ENCODE peak calls at places on chromosomes 12 and 14, in nine cellular contexts. One of them, this sample, is unnamed.

GRCh38 chr12:49079796-49080195 is 10.0 kb upstream of the RHEBL1 start:
- DNase-seq in NCI-H1694: no peak
- DNase-seq in H9: no peak
- DNase-seq in neural crest cell: no peak
- DNase-seq in OCI-LY7: no peak
- DNase-seq in choroid plexus epithelial cell: no peak
- DNase-seq in NCI-H1417 treated with DMSO at 0.1 percent for 48 hours: no peak
- DNase-seq in esophagus muscularis mucosa: no peak
- DNase-seq in WTC11: no peak
- DNase-seq in this sample: no peak

GRCh38 chr12:39012870-39013269 is 107.5 kb upstream of the CPNE8 start:
- DNase-seq in neural crest cell: no peak
- DNase-seq in WTC11: no peak
- DNase-seq in NCI-H1694: no peak
- DNase-seq in esophagus muscularis mucosa: no peak
- DNase-seq in choroid plexus epithelial cell: no peak
- DNase-seq in NCI-H1417 treated with DMSO at 0.1 percent for 48 hours: no peak
- DNase-seq in OCI-LY7: no peak
- DNase-seq in H9: no peak
- DNase-seq in this sample: no peak

GRCh38 chr14:35234007-35234406 is 58.2 kb upstream of the PSMA6 start:
- DNase-seq in H9: no peak
- DNase-seq in neural crest cell: no peak
- DNase-seq in WTC11: no peak
- DNase-seq in NCI-H1694: no peak
- DNase-seq in OCI-LY7: no peak
- DNase-seq in NCI-H1417 treated with DMSO at 0.1 percent for 48 hours: no peak
- DNase-seq in esophagus muscularis mucosa: no peak
- DNase-seq in choroid plexus epithelial cell: peak; percentile 78
- DNase-seq in this sample: no peak

GRCh38 chr14:23447634-23448353 is 12.3 kb upstream of the MYH7 start:
- DNase-seq in choroid plexus epithelial cell: no peak
- DNase-seq in NCI-H1417 treated with DMSO at 0.1 percent for 48 hours: no peak
- DNase-seq in NCI-H1694: no peak
- DNase-seq in esophagus muscularis mucosa: no peak
- DNase-seq in OCI-LY7: no peak
- DNase-seq in H9: no peak
- DNase-seq in WTC11: no peak
- DNase-seq in neural crest cell: no peak
- DNase-seq in this sample: no peak

GRCh38 chr12:52270541-52271070 is 3.8 kb upstream of the KRT86 start:
- DNase-seq in choroid plexus epithelial cell: no peak
- DNase-seq in NCI-H1694: no peak
- DNase-seq in H9: no peak
- DNase-seq in neural crest cell: no peak
- DNase-seq in esophagus muscularis mucosa: no peak
- DNase-seq in OCI-LY7: no peak
- DNase-seq in NCI-H1417 treated with DMSO at 0.1 percent for 48 hours: no peak
- DNase-seq in WTC11: peak; percentile 3
- DNase-seq in this sample: no peak

GRCh38 chr14:21455912-21456667 is at the start of gene CHD8:
- DNase-seq in esophagus muscularis mucosa: peak; percentile 100
- DNase-seq in choroid plexus epithelial cell: peak; percentile 100
- DNase-seq in OCI-LY7: peak; percentile 100
- DNase-seq in NCI-H1417 treated with DMSO at 0.1 percent for 48 hours: peak; percentile 99
- DNase-seq in H9: peak; percentile 100
- DNase-seq in neural crest cell: peak; percentile 99
- DNase-seq in NCI-H1694: peak; percentile 99
- DNase-seq in WTC11: peak; percentile 100
- DNase-seq in this sample: peak; percentile 95

GRCh38 chr12:87596636-87597035 is 432.6 kb downstream of the C12orf50 start:
- DNase-seq in OCI-LY7: no peak
- DNase-seq in H9: no peak
- DNase-seq in esophagus muscularis mucosa: no peak
- DNase-seq in neural crest cell: no peak
- DNase-seq in choroid plexus epithelial cell: peak; percentile 73
- DNase-seq in NCI-H1694: no peak
- DNase-seq in NCI-H1417 treated with DMSO at 0.1 percent for 48 hours: no peak
- DNase-seq in WTC11: no peak
- DNase-seq in this sample: no peak

GRCh38 chr12:52019123-52019770 is 12.5 kb downstream of the TAMALIN start:
- DNase-seq in H9: no peak
- DNase-seq in NCI-H1694: no peak
- DNase-seq in WTC11: no peak
- DNase-seq in choroid plexus epithelial cell: no peak
- DNase-seq in NCI-H1417 treated with DMSO at 0.1 percent for 48 hours: no peak
- DNase-seq in esophagus muscularis mucosa: no peak
- DNase-seq in OCI-LY7: no peak
- DNase-seq in neural crest cell: no peak
- DNase-seq in this sample: no peak

GRCh38 chr14:105333613-105334364 is 19.2 kb downstream of the PACS2 start:
- DNase-seq in esophagus muscularis mucosa: no peak
- DNase-seq in H9: no peak
- DNase-seq in neural crest cell: no peak
- DNase-seq in choroid plexus epithelial cell: no peak
- DNase-seq in WTC11: no peak
- DNase-seq in OCI-LY7: no peak
- DNase-seq in NCI-H1417 treated with DMSO at 0.1 percent for 48 hours: no peak
- DNase-seq in NCI-H1694: no peak
- DNase-seq in this sample: no peak

This sample was measured in NT2/D1.